ENCODE peak calls at places on chromosomes 3 and 15, in nine cellular contexts. O, G, P, Y, V, Q, S, E and I are unnamed samples.
A peak's percentile ranks its signal among the peaks of the same experiment; 100 is the strongest.

GRCh38 chr3:144073698-144074097 is 102.1 kb downstream of the DIPK2A start:
- DNase-seq in G (no peak), E (no peak), V (no peak), Y (no peak), O (no peak), Q (no peak), S (no peak), P (no peak), I (no peak)

GRCh38 chr3:115800489-115801080 is 177.3 kb downstream of the GAP43 start:
- DNase-seq in O (no peak), Y (no peak), Q (no peak), G (no peak), V (no peak), P (no peak), E (no peak), S (no peak), I (no peak)

GRCh38 chr3:171718493-171719205 is 91.6 kb downstream of the PLD1 start:
- DNase-seq in E (no peak), P (no peak), G (no peak), Y (no peak), Q (no peak), O (no peak), S (no peak), V (no peak), I (no peak)

GRCh38 chr3:182983811-182984210 is 3.5 kb upstream of the DCUN1D1 start:
- DNase-seq in S (no peak), G (no peak), P (no peak), V (no peak), Q (no peak), Y (no peak), O (no peak), E (no peak), I (no peak)

GRCh38 chr3:125123906-125124305 is 68.1 kb upstream of the HEG1 start:
- DNase-seq in G (no peak), O (no peak), S (no peak), Q (no peak), V (no peak), E (no peak), Y (no peak), P (no peak), I (no peak)

GRCh38 chr3:101732240-101732641 is 7.8 kb downstream of the CEP97 start:
- DNase-seq in S (no peak), E (no peak), V (no peak), Q (no peak), P (no peak), O (no peak), Y (no peak), G (peak; percentile 97), I (no peak)

GRCh38 chr15:22735781-22736180 is 50.7 kb upstream of the NIPA1 start:
- DNase-seq in S (no peak), E (no peak), Y (no peak), V (no peak), P (peak; percentile 0), Q (no peak), O (no peak), G (no peak), I (no peak)

GRCh38 chr15:99130765-99131440 is 26.0 kb downstream of the SYNM start:
- DNase-seq in P (no peak), E (no peak), Y (no peak), V (no peak), Q (no peak), S (no peak), G (no peak), O (no peak), I (no peak)

GRCh38 chr3:88235102-88235501 is 85.3 kb downstream of the C3orf38 start:
- DNase-seq in P (no peak), O (no peak), Y (no peak), G (no peak), V (no peak), E (no peak), Q (no peak), S (no peak), I (no peak)